ENCODE peak calls at places on chromosome 21, in ten cellular contexts. M, Y, V, L, B, G, J, T, R and O are unnamed samples.

GRCh38 chr21:20882462-20883415 is 115.5 kb upstream of the NCAM2 start:
- DNase-seq in M (peak; percentile 26), Y (peak; percentile 20), V (no peak), L (peak; percentile 24), B (peak; percentile 13), G (no peak), J (peak; percentile 6), T (no peak), R (no peak), O (no peak)

GRCh38 chr21:38954450-38955059 is 148.8 kb downstream of the ETS2 start:
- DNase-seq in M (no peak), Y (no peak), V (no peak), L (no peak), B (no peak), G (no peak), J (no peak), T (no peak), R (no peak), O (no peak)

GRCh38 chr21:15820857-15821256 is 91.1 kb downstream of the USP25 start:
- DNase-seq in M (no peak), Y (peak; percentile 39), V (no peak), L (no peak), B (no peak), G (no peak), J (no peak), T (no peak), R (no peak), O (no peak)

GRCh38 chr21:33286600-33287456 is 20.7 kb downstream of the IL10RB start:
- DNase-seq in M (no peak), Y (peak; percentile 57), V (no peak), L (no peak), B (no peak), G (no peak), J (no peak), T (no peak), R (no peak), O (no peak)

GRCh38 chr21:38909109-38909508 is 103.4 kb downstream of the ETS2 start:
- DNase-seq in M (no peak), Y (no peak), V (no peak), L (no peak), B (no peak), G (no peak), J (no peak), T (no peak), R (no peak), O (no peak)

GRCh38 chr21:45874716-45875415 is 106.7 kb upstream of the COL6A1 start:
- DNase-seq in M (no peak), Y (peak; percentile 98), V (no peak), L (peak; percentile 63), B (no peak), G (no peak), J (no peak), T (no peak), R (no peak), O (no peak)

GRCh38 chr21:32253215-32253641 is 25.6 kb downstream of the MIS18A start:
- DNase-seq in M (no peak), Y (peak; percentile 50), V (no peak), L (no peak), B (no peak), G (no peak), J (no peak), T (no peak), R (no peak), O (no peak)

GRCh38 chr21:42002421-42002958 is 7.7 kb downstream of the ZBTB21 start:
- DNase-seq in M (no peak), Y (peak; percentile 97), V (peak; percentile 65), L (no peak), B (no peak), G (peak; percentile 7), J (peak; percentile 91), T (no peak), R (peak; percentile 75), O (no peak)

GRCh38 chr21:32733356-32733755 is 5.5 kb upstream of the SYNJ1 start:
- DNase-seq in M (no peak), Y (no peak), V (no peak), L (no peak), B (no peak), G (no peak), J (no peak), T (no peak), R (no peak), O (no peak)

GRCh38 chr21:39525129-39525528 is 73.4 kb downstream of the SH3BGR start:
- DNase-seq in M (no peak), Y (no peak), V (no peak), L (no peak), B (no peak), G (no peak), J (no peak), T (no peak), R (no peak), O (peak; percentile 13)

GRCh38 chr21:34570315-34570714 is 44.6 kb downstream of the RCAN1 start:
- DNase-seq in M (no peak), Y (no peak), V (no peak), L (no peak), B (no peak), G (no peak), J (no peak), T (no peak), R (no peak), O (no peak)

GRCh38 chr21:16264314-16264713 is 534.5 kb downstream of the USP25 start:
- DNase-seq in M (no peak), Y (peak; percentile 53), V (no peak), L (no peak), B (no peak), G (no peak), J (no peak), T (no peak), R (no peak), O (no peak)

GRCh38 chr21:28207776-28208175 is 784.9 kb downstream of the LTN1 start:
- DNase-seq in M (no peak), Y (peak; percentile 88), V (no peak), L (no peak), B (no peak), G (no peak), J (no peak), T (no peak), R (no peak), O (no peak)